ENCODE peak calls at places on chromosomes 4 and X, in nine cellular contexts. H, T, O, S, L, V, I, C and B are unnamed samples. For H3K9me3, the result is how much of the 10 kb centered on the place peaks cover.

GRCh38 chr4:141548791-141549190 is 87.6 kb upstream of the IL15 start:
- DNase-seq in S (no peak), I (no peak), L (no peak), T (peak), O (peak), H (no peak), V (no peak), C (no peak), B (no peak)

GRCh38 chr4:44670466-44671199 is 7.6 kb upstream of the GUF1 start:
- DNase-seq in V (no peak), O (no peak), H (peak), I (no peak), C (no peak), L (peak), S (no peak), T (peak), B (no peak)

GRCh38 chr4:76535603-76536380 is 100.8 kb downstream of the SHROOM3 start:
- DNase-seq in T (peak), L (no peak), O (peak), C (no peak), V (no peak), I (no peak), H (no peak), S (no peak), B (no peak)

GRCh38 chrX:50769389-50770063 is 44.5 kb downstream of the SHROOM4 start:
- DNase-seq in C (no peak), T (no peak), I (peak), H (no peak), V (no peak), L (no peak), O (no peak), S (no peak), B (no peak)

GRCh38 chr4:43846111-43846587 is 602.5 kb downstream of the KCTD8 start:
- DNase-seq in O (no peak), L (peak), I (no peak), H (no peak), C (peak), T (no peak), S (no peak), V (no peak), B (no peak)

GRCh38 chr4:52825311-52826090 is 36.6 kb upstream of the RASL11B start:
- DNase-seq in C (no peak), O (no peak), H (no peak), T (peak), L (no peak), S (no peak), I (no peak), V (no peak), B (no peak)

GRCh38 chr4:151948351-151949016 is 187.7 kb upstream of the GATB start:
- DNase-seq in V (no peak), O (peak), H (no peak), L (no peak), T (peak), I (no peak), C (no peak), S (no peak), B (no peak)

GRCh38 chr4:111748157-111748556 is 397.1 kb upstream of the FAM241A start:
- DNase-seq in O (no peak), V (no peak), S (no peak), L (no peak), I (no peak), C (no peak), H (no peak), T (no peak), B (no peak)

GRCh38 chr4:146545102-146545501 is 23.4 kb upstream of the SLC10A7 start:
- DNase-seq in O (no peak), H (peak), C (no peak), L (no peak), V (no peak), T (peak), S (peak), I (no peak), B (no peak)

GRCh38 chrX:8844157-8844556 is 43.0 kb upstream of the FAM9A start:
- DNase-seq in V (no peak), H (no peak), C (no peak), I (no peak), T (no peak), L (no peak), S (no peak), O (no peak), B (no peak)

GRCh38 chr4:113826431-113826830 is 64.9 kb upstream of the CAMK2D start:
- DNase-seq in C (no peak), S (no peak), L (no peak), T (no peak), I (no peak), V (no peak), O (peak), H (peak), B (no peak)

GRCh38 chrX:103309860-103310591 is 764 bp downstream of the BEX2 start:
- DNase-seq in I (no peak), H (no peak), O (no peak), V (no peak), C (peak), T (no peak), L (no peak), S (no peak), B (no peak)

GRCh38 chrX:154375156-154375504 is 696 bp upstream of the FLNA start:
- DNase-seq in C (no peak), H (no peak), O (no peak), L (no peak), T (no peak), S (no peak), I (no peak), V (no peak), B (no peak)
- H3K9me3 ChIP-seq in C (under half), H (under half), O (under half), L (under half), T (under half), S (under half), I (under half), V (under half), B (under half)

DNA sequence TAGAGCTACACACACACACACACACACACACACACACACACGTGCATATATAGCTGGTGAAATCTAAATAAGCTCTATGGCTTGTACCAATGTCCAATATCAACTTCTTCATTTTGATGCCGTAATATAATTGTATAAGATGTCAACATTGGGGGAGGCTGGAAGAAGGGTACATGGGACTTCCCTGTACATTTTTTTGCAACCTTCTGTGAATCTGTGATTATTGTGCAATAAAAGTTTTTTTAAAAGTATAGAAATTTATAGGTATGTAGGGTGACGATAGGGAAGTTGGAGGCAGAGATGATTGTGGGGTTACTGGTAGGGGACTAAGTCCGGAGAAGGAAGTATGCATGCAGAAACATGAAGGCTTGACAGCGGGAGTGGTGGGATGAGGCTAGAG is 105.5 kb downstream of the HDAC8 start:
- DNase-seq in I (no peak), C (no peak), V (no peak), L (no peak), O (no peak), H (no peak), T (no peak), S (no peak), B (no peak)
- H3K9me3 ChIP-seq in I (under half), C (under half), V (under half), L (under half), O (under half), H (under half), T (under half), S (under half), B (under half)

DNA sequence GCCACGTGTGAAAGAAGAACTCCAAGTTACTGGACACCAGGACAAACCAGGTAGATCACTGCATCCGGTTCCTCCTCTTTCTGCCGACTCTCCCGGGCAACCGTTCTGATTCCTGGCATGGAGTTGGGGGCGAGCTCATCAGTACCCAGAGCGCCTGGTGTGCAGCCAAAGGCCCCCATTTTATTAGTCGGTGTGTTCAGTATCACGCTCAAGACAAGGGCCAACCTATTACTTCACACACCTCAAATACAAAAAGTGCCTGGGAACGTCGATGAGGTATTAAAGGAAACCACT is 2.8 kb upstream of the CTBP1 start:
- DNase-seq in L (no peak), H (no peak), C (no peak), V (no peak), S (no peak), T (no peak), O (no peak), I (no peak), B (no peak)
- H3K9me3 ChIP-seq in L (under half), H (under half), C (under half), V (under half), S (under half), T (under half), O (under half), I (under half), B (under half)

GRCh38 chrX:152886716-152887115 is 11.2 kb upstream of the ZNF185 start:
- DNase-seq in T (no peak), I (no peak), O (no peak), L (no peak), V (no peak), S (no peak), H (no peak), C (no peak), B (no peak)
- H3K9me3 ChIP-seq in T (under half), I (under half), O (under half), L (under half), V (under half), S (under half), H (under half), C (under half), B (under half)